ENCODE peak calls at places on chromosomes 1 and 21, in ten cellular contexts. X is uterus, E is mucosa of descending colon, S is cardiac fibroblast, V is stomach, W is testis, G is GM20000, R is AG10803, Q is RWPE1, C is astrocyte of the spinal cord. A is an unnamed sample.
A peak's percentile ranks its signal among the peaks of the same experiment; 100 is the strongest.

GRCh38 chr1:204314893-204315735 is 44.6 kb downstream of the PLEKHA6 start:
- DNase-seq in V (no peak), R (no peak), E (no peak), C (no peak), S (no peak), X (no peak), G (no peak), Q (no peak), W (no peak), A (no peak)

GRCh38 chr21:44897326-44898010 is 23.2 kb downstream of the ITGB2 start:
- DNase-seq in X (no peak), G (no peak), R (no peak), Q (no peak), W (no peak), E (peak; percentile 84), C (no peak), V (peak; percentile 43), S (no peak), A (no peak)

GRCh38 chr1:9506901-9507300 is 32.4 kb upstream of the SLC25A33 start:
- DNase-seq in W (no peak), V (no peak), S (no peak), G (no peak), R (no peak), Q (no peak), E (no peak), X (no peak), C (no peak), A (no peak)

GRCh38 chr1:59761440-59761839 is 53.3 kb upstream of the HOOK1 start:
- DNase-seq in V (no peak), E (no peak), R (peak; percentile 12), X (no peak), G (no peak), S (no peak), C (no peak), W (no peak), Q (peak; percentile 63), A (no peak)

GRCh38 chr1:165679282-165680036 is 18.9 kb downstream of the ALDH9A1 start:
- DNase-seq in V (no peak), G (no peak), W (no peak), X (no peak), Q (no peak), S (no peak), C (no peak), R (no peak), E (no peak), A (no peak)

GRCh38 chr1:173986951-173987350 is 35.2 kb downstream of the RC3H1 start:
- DNase-seq in X (no peak), E (no peak), C (no peak), S (no peak), G (no peak), Q (no peak), R (no peak), W (no peak), V (no peak), A (no peak)

GRCh38 chr1:83761084-83761760 is 237.7 kb downstream of the TTLL7 start:
- DNase-seq in E (no peak), W (no peak), S (no peak), C (no peak), X (no peak), V (no peak), Q (no peak), G (peak; percentile 76), R (no peak), A (no peak)

GRCh38 chr1:205065666-205066065 is 18.6 kb downstream of the TMEM81 start:
- DNase-seq in G (no peak), R (no peak), Q (no peak), W (no peak), C (no peak), S (no peak), X (no peak), V (no peak), E (no peak), A (no peak)

GRCh38 chr1:33391669-33392068 is 39.2 kb downstream of the PHC2 start:
- DNase-seq in X (no peak), R (no peak), G (no peak), C (no peak), Q (no peak), W (no peak), V (no peak), S (no peak), E (no peak), A (no peak)

DNA sequence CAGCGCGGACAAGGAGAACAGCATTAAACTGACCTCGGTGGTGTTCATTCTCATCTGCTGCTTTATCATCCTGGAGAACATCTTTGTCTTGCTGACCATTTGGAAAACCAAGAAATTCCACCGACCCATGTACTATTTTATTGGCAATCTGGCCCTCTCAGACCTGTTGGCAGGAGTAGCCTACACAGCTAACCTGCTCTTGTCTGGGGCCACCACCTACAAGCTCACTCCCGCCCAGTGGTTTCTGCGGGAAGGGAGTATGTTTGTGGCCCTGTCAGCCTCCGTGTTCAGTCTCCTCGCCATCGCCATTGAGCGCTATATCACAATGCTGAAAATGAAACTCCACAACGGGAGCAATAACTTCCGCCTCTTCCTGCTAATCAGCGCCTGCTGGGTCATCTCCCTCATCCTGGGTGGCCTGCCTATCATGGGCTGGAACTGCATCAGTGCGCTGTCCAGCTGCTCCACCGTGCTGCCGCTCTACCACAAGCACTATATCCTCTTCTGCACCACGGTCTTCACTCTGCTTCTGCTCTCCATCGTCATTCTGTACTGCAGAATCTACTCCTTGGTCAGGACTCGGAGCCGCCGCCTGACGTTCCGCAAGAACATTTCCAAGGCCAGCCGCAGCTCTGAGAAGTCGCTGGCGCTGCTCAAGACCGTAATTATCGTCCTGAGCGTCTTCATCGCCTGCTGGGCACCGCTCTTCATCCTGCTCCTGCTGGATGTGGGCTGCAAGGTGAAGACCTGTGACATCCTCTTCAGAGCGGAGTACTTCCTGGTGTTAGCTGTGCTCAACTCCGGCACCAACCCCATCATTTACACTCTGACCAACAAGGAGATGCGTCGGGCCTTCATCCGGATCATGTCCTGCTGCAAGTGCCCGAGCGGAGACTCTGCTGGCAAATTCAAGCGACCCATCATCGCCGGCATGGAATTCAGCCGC is 2.5 kb downstream of the S1PR1 start:
- DNase-seq in E (no peak), V (no peak), Q (no peak), G (no peak), W (no peak), X (no peak), S (no peak), R (no peak), C (no peak), A (no peak)
- TF ChIP-seq CTCF in E (no peak), V (no peak), Q (peak; percentile 46), G (no peak), W (no peak), X (no peak), S (no peak), R (no peak), C (no peak), A (no peak)

GRCh38 chr1:3691421-3692204 is 39.3 kb downstream of the TP73 start:
- DNase-seq in C (no peak), V (no peak), W (no peak), G (no peak), Q (no peak), R (no peak), E (no peak), S (no peak), X (no peak), A (no peak)

GRCh38 chr1:3692593-3692992 is 40.3 kb downstream of the TP73 start:
- DNase-seq in Q (no peak), C (no peak), R (no peak), E (no peak), S (no peak), G (no peak), X (no peak), V (no peak), W (no peak), A (no peak)

GRCh38 chr1:3690282-3691065 is 38.2 kb downstream of the TP73 start:
- DNase-seq in R (no peak), S (no peak), Q (peak; percentile 94), X (no peak), W (no peak), G (no peak), C (no peak), V (no peak), E (no peak), A (no peak)

GRCh38 chr1:3695326-3696217 is 43.3 kb downstream of the TP73 start:
- DNase-seq in S (peak; percentile 42), G (peak; percentile 86), R (peak; percentile 14), V (peak; percentile 51), X (no peak), E (no peak), Q (peak; percentile 65), C (no peak), W (peak; percentile 59), A (peak; percentile 67)

GRCh38 chr1:3693321-3693720 is 41.0 kb downstream of the TP73 start:
- DNase-seq in X (no peak), Q (no peak), R (no peak), C (no peak), V (no peak), S (no peak), E (no peak), W (no peak), G (no peak), A (no peak)
- TF ChIP-seq CTCF in X (no peak), Q (no peak), R (no peak), C (no peak), V (no peak), S (no peak), E (no peak), W (no peak), G (no peak), A (no peak)

GRCh38 chr1:228869312-228869824 is 134.1 kb downstream of the RHOU start:
- DNase-seq in G (no peak), S (no peak), W (no peak), E (no peak), Q (no peak), X (no peak), R (no peak), C (no peak), V (no peak), A (no peak)

GRCh38 chr1:228871314-228872061 is 136.2 kb downstream of the RHOU start:
- DNase-seq in Q (no peak), V (no peak), R (no peak), C (no peak), G (no peak), S (no peak), W (no peak), E (no peak), X (no peak), A (no peak)

GRCh38 chr1:228868731-228869024 is 133.4 kb downstream of the RHOU start:
- DNase-seq in X (no peak), C (no peak), W (no peak), V (no peak), E (no peak), S (no peak), R (no peak), Q (no peak), G (no peak), A (no peak)

GRCh38 chr1:228872080-228872479 is 136.8 kb downstream of the RHOU start:
- DNase-seq in S (no peak), V (no peak), W (no peak), X (no peak), Q (no peak), R (no peak), E (no peak), G (no peak), C (no peak), A (no peak)

GRCh38 chr1:228870041-228870713 is 134.9 kb downstream of the RHOU start:
- DNase-seq in X (no peak), G (no peak), C (no peak), S (no peak), W (no peak), E (no peak), V (no peak), Q (no peak), R (no peak), A (no peak)
- TF ChIP-seq CTCF in X (no peak), G (no peak), C (no peak), S (no peak), W (no peak), E (no peak), V (no peak), Q (no peak), R (no peak), A (no peak)

GRCh38 chr1:21814241-21814918 is 2.3 kb downstream of the LDLRAD2 start:
- DNase-seq in Q (no peak), G (peak; percentile 88), X (no peak), W (peak; percentile 43), S (no peak), V (no peak), E (no peak), R (no peak), C (no peak), A (no peak)
- TF ChIP-seq CTCF in Q (peak; percentile 18), G (peak; percentile 41), X (peak; percentile 36), W (peak; percentile 37), S (peak; percentile 26), V (peak; percentile 53), E (peak; percentile 31), R (peak; percentile 36), C (peak; percentile 65), A (peak; percentile 62)